ENCODE peak calls at places on chromosome 15, in six cellular contexts. F is H9, G is H1, L is neuronal stem cell, K is mesendoderm, D is trophoblast cell. S is an unnamed sample.

GRCh38 chr15:60899322-60899966 is 329.7 kb downstream of the RORA start:
- DNase-seq in L (no peak), D (no peak), F (no peak), G (no peak), K (no peak), S (no peak)

GRCh38 chr15:78004222-78004727 is 73.2 kb downstream of the TBC1D2B start:
- DNase-seq in F (no peak), L (no peak), G (no peak), D (no peak), K (peak), S (no peak)

GRCh38 chr15:85280203-85280602 is 100.2 kb upstream of the AKAP13 start:
- DNase-seq in D (no peak), L (no peak), F (no peak), K (no peak), G (no peak), S (no peak)

GRCh38 chr15:27509014-27509413 is 538.0 kb downstream of the GABRG3 start:
- DNase-seq in L (no peak), F (no peak), K (no peak), D (no peak), G (no peak), S (no peak)

GRCh38 chr15:97868964-97869363 is 91.5 kb upstream of the ARRDC4 start:
- DNase-seq in L (no peak), K (no peak), G (no peak), F (no peak), D (no peak), S (no peak)

GRCh38 chr15:29699791-29700190 is 122.5 kb downstream of the TJP1 start:
- DNase-seq in D (no peak), K (no peak), G (no peak), F (no peak), L (no peak), S (no peak)

GRCh38 chr15:85753261-85753660 is 41.5 kb downstream of the KLHL25 start:
- DNase-seq in F (peak), D (no peak), G (no peak), L (no peak), K (no peak), S (no peak)

GRCh38 chr15:25905140-25905539 is 42.0 kb upstream of the ATP10A start:
- DNase-seq in D (no peak), L (no peak), G (no peak), F (no peak), K (no peak), S (peak)

GRCh38 chr15:26838742-26839460 is 28.0 kb upstream of the GABRA5 start:
- DNase-seq in F (peak), G (peak), D (no peak), K (peak), L (peak), S (no peak)

GRCh38 chr15:95394186-95395067 is 936.1 kb upstream of the NR2F2 start:
- DNase-seq in D (peak), L (no peak), K (peak), F (no peak), G (no peak), S (peak)

GRCh38 chr15:49674370-49674769 is 53.5 kb downstream of the DTWD1 start:
- DNase-seq in G (no peak), L (no peak), F (no peak), D (no peak), K (no peak), S (peak)

GRCh38 chr15:62569460-62570404 is 404.6 kb upstream of the C2CD4B start:
- DNase-seq in F (no peak), D (no peak), G (no peak), L (no peak), K (no peak), S (peak)

GRCh38 chr15:76939715-76940114 is 8.2 kb downstream of the RCN2 start:
- DNase-seq in L (no peak), K (no peak), G (no peak), F (no peak), D (no peak), S (peak)

GRCh38 chr15:59292393-59292792 is 80.3 kb downstream of the MYO1E start:
- DNase-seq in K (peak), L (peak), F (no peak), G (no peak), D (no peak), S (peak)

GRCh38 chr15:59522988-59523461 is 85.0 kb downstream of the FAM81A start:
- DNase-seq in D (no peak), G (peak), K (peak), F (no peak), L (no peak), S (no peak)

GRCh38 chr15:60717008-60717407 is 238.1 kb upstream of the ICE2 start:
- DNase-seq in G (no peak), L (no peak), F (no peak), K (no peak), D (no peak), S (no peak)

GRCh38 chr15:25739687-25740121 is 123.4 kb downstream of the ATP10A start:
- DNase-seq in G (no peak), L (no peak), F (peak), K (peak), D (no peak), S (peak)

GRCh38 chr15:81893182-81893833 is 152.5 kb downstream of the MEX3B start:
- DNase-seq in K (no peak), F (no peak), G (no peak), L (no peak), D (no peak), S (no peak)

GRCh38 chr15:38885001-38885400 is 320.4 kb upstream of the RASGRP1 start:
- DNase-seq in K (no peak), L (no peak), D (peak), G (no peak), F (no peak), S (peak)

GRCh38 chr15:51935466-51936118 is 36.0 kb downstream of the LEO1 start:
- DNase-seq in G (no peak), F (no peak), D (no peak), L (no peak), K (no peak), S (peak)

GRCh38 chr15:48388017-48388936 is 57.0 kb downstream of the DUT start:
- DNase-seq in F (no peak), D (no peak), G (peak), K (no peak), L (no peak), S (peak)

GRCh38 chr15:92416557-92416956 is 22.9 kb downstream of the ST8SIA2 start:
- DNase-seq in L (no peak), D (no peak), K (no peak), G (no peak), F (no peak), S (no peak)

GRCh38 chr15:43423793-43424192 is 52.9 kb downstream of the TUBGCP4 start:
- DNase-seq in L (no peak), D (no peak), K (no peak), F (no peak), G (no peak), S (peak)

GRCh38 chr15:66703540-66703941 is 1.5 kb downstream of the SMAD6 start:
- DNase-seq in D (peak), K (no peak), L (no peak), F (no peak), G (no peak), S (peak)

GRCh38 chr15:52683585-52683984 is 4.4 kb upstream of the ATOSA start:
- DNase-seq in D (no peak), F (no peak), K (no peak), L (no peak), G (no peak), S (no peak)

GRCh38 chr15:40743466-40743865 is 11.6 kb downstream of the RMDN3 start:
- DNase-seq in K (no peak), F (no peak), L (no peak), G (no peak), D (no peak), S (no peak)

GRCh38 chr15:67331676-67332075 is 77.1 kb downstream of the IQCH start:
- DNase-seq in G (no peak), L (no peak), D (peak), K (no peak), F (no peak), S (peak)

GRCh38 chr15:58244546-58244945 is 106.4 kb downstream of the AQP9 start:
- DNase-seq in G (no peak), D (no peak), F (no peak), L (no peak), K (no peak), S (no peak)

GRCh38 chr15:94174399-94174802 is 57.0 kb upstream of the MCTP2 start:
- DNase-seq in L (no peak), K (no peak), G (no peak), F (no peak), D (peak), S (peak)

GRCh38 chr15:22786868-22787698 is 639 bp downstream of the NIPA1 start:
- DNase-seq in K (peak), L (peak), F (peak), D (peak), G (peak), S (no peak)

GRCh38 chr15:63630036-63630751 is 33.0 kb downstream of the FBXL22 start:
- DNase-seq in F (no peak), D (no peak), L (no peak), G (no peak), K (no peak), S (no peak)

GRCh38 chr15:63626955-63627354 is 29.8 kb downstream of the FBXL22 start:
- DNase-seq in F (no peak), G (no peak), D (no peak), K (no peak), L (no peak), S (no peak)

GRCh38 chr15:63633312-63633711 is 36.1 kb downstream of the FBXL22 start:
- DNase-seq in K (no peak), F (no peak), G (no peak), L (no peak), D (no peak), S (no peak)

GRCh38 chr15:63623231-63623969 is 26.2 kb downstream of the FBXL22 start:
- DNase-seq in L (no peak), F (no peak), D (no peak), G (no peak), K (no peak), S (no peak)

DNA sequence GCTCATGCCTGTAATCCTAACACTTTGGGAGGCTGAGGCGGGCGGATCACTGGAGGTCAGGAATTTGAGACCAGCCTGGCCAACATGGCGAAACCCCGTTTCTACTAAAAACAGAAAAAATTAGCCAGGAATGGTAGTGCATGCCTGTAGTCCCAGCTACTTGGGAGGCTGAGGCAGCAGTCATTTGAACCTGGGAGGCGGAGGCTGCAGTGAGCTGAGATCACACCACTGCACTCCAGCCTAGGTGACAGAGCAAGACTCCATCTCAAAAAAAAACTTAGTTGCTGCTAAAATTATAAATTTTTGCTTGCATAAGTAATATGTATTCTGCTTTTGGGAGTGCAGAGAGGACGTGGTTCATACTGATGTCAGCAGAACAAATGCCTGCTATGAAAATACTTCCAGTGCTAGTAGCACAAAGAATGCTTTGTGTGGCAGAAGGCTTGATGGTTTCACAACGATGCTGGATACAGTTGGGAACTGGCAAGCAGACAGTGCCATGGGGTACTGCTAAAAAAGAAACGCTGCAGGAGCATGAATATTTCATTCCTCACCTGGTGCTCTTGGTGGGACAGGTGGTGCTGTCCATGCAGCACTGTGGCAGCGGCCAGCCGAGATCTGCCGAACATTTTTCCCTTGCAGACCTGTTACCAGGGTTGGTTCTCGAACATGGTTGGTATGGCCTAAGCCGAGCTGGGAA is 31.1 kb downstream of the FBXL22 start:
- DNase-seq in D (peak), F (no peak), L (no peak), G (no peak), K (no peak), S (peak)
- H3K4ac ChIP-seq in D (no peak), F (no peak), L (no peak), G (no peak), K (no peak), S (no peak)

GRCh38 chr15:34038023-34038403 is 991 bp downstream of the AVEN start:
- DNase-seq in L (no peak), G (no peak), K (no peak), D (no peak), F (no peak), S (no peak)
- H3K4ac ChIP-seq in L (no peak), G (peak), K (no peak), D (peak), F (no peak), S (peak)

DNA sequence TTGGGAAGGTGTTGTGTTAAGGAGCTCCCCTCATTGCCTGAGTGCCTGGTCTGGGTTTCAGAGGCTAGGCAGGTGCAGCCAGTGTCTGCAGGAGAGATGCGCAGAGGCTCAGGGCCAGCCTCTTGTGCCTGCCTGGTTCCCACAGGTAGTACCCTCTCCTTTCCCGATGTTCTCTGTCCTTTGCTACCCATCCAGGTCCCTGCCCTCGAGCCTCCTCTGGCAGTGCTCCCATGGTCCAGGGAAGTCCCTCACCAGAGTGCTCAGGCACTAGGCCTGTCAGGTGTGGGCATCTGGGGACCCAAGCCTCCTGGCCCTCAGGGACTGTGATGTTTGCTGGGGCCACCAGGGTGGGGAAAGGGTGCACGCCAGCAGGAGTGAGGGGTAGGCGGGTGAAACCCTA is 5.0 kb downstream of the TRPM1 start:
- DNase-seq in F (no peak), D (no peak), L (no peak), G (no peak), K (no peak), S (no peak)
- H3K4ac ChIP-seq in F (no peak), D (no peak), L (no peak), G (no peak), K (no peak), S (no peak)

GRCh38 chr15:74614744-74615312 is 808 bp upstream of the CLK3 start:
- DNase-seq in L (no peak), G (no peak), D (peak), K (peak), F (peak), S (peak)
- H3K4ac ChIP-seq in L (no peak), G (no peak), D (peak), K (peak), F (no peak), S (peak)

GRCh38 chr15:72229076-72229946 is 1.7 kb downstream of the PKM start:
- DNase-seq in F (no peak), G (no peak), L (no peak), K (peak), D (peak), S (peak)

GRCh38 chr15:72231847-72232461 is 964 bp upstream of the PKM start:
- DNase-seq in K (peak), D (peak), L (no peak), F (no peak), G (no peak), S (peak)

GRCh38 chr15:72231066-72231846 is at the start of gene PKM:
- DNase-seq in D (peak), K (peak), F (peak), L (peak), G (peak), S (peak)

GRCh38 chr15:72229947-72230196 is 1.1 kb downstream of the PKM start:
- DNase-seq in F (no peak), K (no peak), G (no peak), D (no peak), L (no peak), S (no peak)

DNA sequence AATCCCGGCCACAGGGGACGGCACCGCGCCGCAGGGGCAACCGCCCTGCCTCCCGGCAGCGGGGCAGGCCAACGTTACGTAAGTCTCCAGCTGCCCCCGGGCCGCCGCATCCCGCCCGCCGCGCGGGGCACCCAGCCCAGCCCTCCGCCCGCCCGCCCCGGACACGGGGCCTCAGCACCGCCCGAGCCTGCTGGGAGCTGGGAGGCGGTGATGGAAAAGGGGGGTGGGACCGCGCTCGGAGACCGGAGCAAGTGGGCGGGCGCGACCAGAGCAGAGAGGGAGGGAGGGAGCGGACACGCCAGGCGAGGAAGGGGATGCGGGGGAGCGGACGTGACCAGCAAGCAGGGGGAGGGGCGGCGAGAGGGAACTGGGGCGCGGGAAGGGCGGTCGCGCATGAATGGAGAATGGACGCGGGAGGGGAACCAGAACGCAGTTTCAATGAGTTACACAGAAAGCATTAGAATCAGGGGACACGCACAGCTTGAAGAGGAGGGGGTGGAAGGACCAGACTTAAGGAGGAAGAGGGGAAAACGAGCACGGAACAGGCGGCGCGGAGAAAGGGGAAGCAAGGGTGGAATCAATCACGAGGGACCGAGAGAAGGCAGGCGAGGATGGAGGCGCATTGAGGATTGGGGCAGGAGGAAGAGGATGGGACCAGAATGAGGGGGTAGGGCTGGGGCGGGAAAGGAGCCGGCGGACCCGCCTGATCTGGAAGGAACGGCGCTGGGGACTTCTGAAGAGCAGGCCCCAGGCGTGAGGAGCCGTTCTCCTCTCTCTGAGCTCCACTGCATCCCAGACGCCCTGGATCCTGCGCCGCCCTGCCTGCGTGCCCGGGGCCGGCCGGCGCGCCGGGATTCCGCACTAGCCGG is 559 bp downstream of the PKM start:
- DNase-seq in D (peak), F (peak), G (peak), L (peak), K (peak), S (peak)
- H3K4ac ChIP-seq in D (peak), F (peak), G (peak), L (peak), K (peak), S (peak)

DNA sequence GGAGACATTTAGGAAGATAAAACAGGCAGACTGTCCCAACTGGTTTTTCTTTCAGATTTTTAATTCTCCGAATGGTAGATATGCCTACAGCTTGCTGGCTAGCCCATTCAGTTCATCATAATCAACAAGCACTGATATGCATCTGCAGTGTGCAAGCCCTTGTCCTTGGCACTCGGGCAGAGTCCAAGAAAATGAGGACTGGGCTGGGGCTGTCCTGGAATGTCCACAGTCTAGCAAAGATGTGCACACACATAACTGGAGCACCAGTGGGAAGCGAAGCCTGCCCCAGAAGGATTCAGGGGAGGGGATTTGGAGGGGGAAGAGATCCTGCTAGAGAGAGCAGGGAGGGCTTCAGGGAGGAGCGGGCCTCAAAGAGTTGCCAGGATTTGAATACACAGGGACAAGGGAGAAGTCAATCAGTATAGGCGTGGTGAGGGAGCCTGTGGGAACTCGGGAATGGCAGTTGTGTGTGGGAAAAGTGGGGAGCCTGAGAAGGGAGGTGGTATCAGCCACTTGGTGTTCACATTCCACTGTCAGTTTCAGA is 8.7 kb downstream of the FAH start:
- DNase-seq in G (no peak), D (no peak), F (no peak), K (no peak), L (no peak), S (no peak)
- H3K4ac ChIP-seq in G (no peak), D (no peak), F (no peak), K (no peak), L (no peak), S (peak)

DNA sequence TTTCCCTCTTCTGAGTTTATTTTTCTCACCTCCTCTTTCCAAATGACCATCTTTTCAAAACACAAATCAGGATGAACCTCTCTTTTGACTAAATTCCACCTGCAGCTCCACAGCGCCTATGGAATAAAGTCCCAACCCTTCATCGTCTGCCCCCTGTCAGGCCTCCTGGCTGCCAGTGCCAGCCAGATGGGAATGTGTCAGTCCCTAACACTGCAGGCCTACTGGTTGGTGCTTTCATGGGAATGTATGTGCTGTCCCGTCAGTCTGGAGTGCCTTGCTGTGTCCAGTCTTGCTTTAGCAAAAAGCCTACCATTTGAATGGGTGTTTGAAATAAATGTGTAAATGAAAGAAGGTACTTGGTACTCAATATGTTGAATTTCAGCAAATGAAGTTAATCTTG is 310.1 kb downstream of the THSD4 start:
- DNase-seq in D (no peak), G (no peak), K (no peak), F (no peak), L (no peak), S (no peak)
- H3K4ac ChIP-seq in D (no peak), G (no peak), K (no peak), F (no peak), L (no peak), S (no peak)

GRCh38 chr15:99125061-99125990 is 20.4 kb downstream of the SYNM start:
- DNase-seq in D (no peak), F (no peak), L (no peak), G (no peak), K (no peak), S (no peak)
- H3K4ac ChIP-seq in D (peak), F (no peak), L (no peak), G (no peak), K (no peak), S (peak)